ENCODE peak calls at places on chromosome 14, in nine cellular contexts. One of them, this sample, is unnamed.

GRCh38 chr14:70254476-70254961 is 65.8 kb upstream of the SLC8A3 start:
- DNase-seq in HFF-Myc: no peak
- DNase-seq in HCT116: no peak
- DNase-seq in ovary: no peak
- DNase-seq in AG09319: no peak
- DNase-seq in endothelial cell: peak
- DNase-seq in AG04449: no peak
- DNase-seq in OCI-LY7: no peak
- DNase-seq in sigmoid colon: no peak
- DNase-seq in this sample: peak

GRCh38 chr14:95504135-95505029 is 12.1 kb downstream of the SYNE3 start:
- DNase-seq in AG04449: peak
- DNase-seq in ovary: no peak
- DNase-seq in endothelial cell: no peak
- DNase-seq in AG09319: no peak
- DNase-seq in sigmoid colon: peak
- DNase-seq in HFF-Myc: no peak
- DNase-seq in HCT116: no peak
- DNase-seq in OCI-LY7: no peak
- DNase-seq in this sample: no peak

GRCh38 chr14:53336729-53337128 is 183.6 kb upstream of the DDHD1 start:
- DNase-seq in endothelial cell: no peak
- DNase-seq in OCI-LY7: no peak
- DNase-seq in sigmoid colon: no peak
- DNase-seq in HCT116: no peak
- DNase-seq in AG04449: no peak
- DNase-seq in AG09319: no peak
- DNase-seq in ovary: no peak
- DNase-seq in HFF-Myc: no peak
- DNase-seq in this sample: no peak

GRCh38 chr14:32430326-32430725 is 101.2 kb downstream of the AKAP6 start:
- DNase-seq in HCT116: no peak
- DNase-seq in ovary: no peak
- DNase-seq in OCI-LY7: no peak
- DNase-seq in endothelial cell: no peak
- DNase-seq in AG09319: no peak
- DNase-seq in AG04449: no peak
- DNase-seq in sigmoid colon: no peak
- DNase-seq in HFF-Myc: no peak
- DNase-seq in this sample: no peak

GRCh38 chr14:58639842-58640484 is 2.2 kb downstream of the DACT1 start:
- DNase-seq in sigmoid colon: no peak
- DNase-seq in OCI-LY7: peak
- DNase-seq in ovary: peak
- DNase-seq in HCT116: peak
- DNase-seq in AG09319: peak
- DNase-seq in HFF-Myc: peak
- DNase-seq in AG04449: peak
- DNase-seq in endothelial cell: peak
- DNase-seq in this sample: no peak

GRCh38 chr14:54133896-54134295 is 177.3 kb upstream of the BMP4 start:
- DNase-seq in sigmoid colon: no peak
- DNase-seq in ovary: no peak
- DNase-seq in OCI-LY7: no peak
- DNase-seq in HFF-Myc: no peak
- DNase-seq in AG04449: no peak
- DNase-seq in AG09319: no peak
- DNase-seq in endothelial cell: no peak
- DNase-seq in HCT116: no peak
- DNase-seq in this sample: no peak

GRCh38 chr14:102479777-102480176 is 29.8 kb downstream of the ANKRD9 start:
- DNase-seq in AG09319: no peak
- DNase-seq in HFF-Myc: no peak
- DNase-seq in ovary: peak
- DNase-seq in HCT116: no peak
- DNase-seq in AG04449: no peak
- DNase-seq in endothelial cell: no peak
- DNase-seq in sigmoid colon: peak
- DNase-seq in OCI-LY7: no peak
- DNase-seq in this sample: no peak

GRCh38 chr14:22650960-22651521 is 6.9 kb upstream of the OR6J1 start:
- DNase-seq in sigmoid colon: no peak
- DNase-seq in HFF-Myc: peak
- DNase-seq in OCI-LY7: peak
- DNase-seq in endothelial cell: no peak
- DNase-seq in ovary: no peak
- DNase-seq in AG09319: no peak
- DNase-seq in HCT116: peak
- DNase-seq in AG04449: no peak
- DNase-seq in this sample: no peak

GRCh38 chr14:73170686-73171085 is 34.4 kb downstream of the PSEN1 start:
- DNase-seq in AG09319: no peak
- DNase-seq in HFF-Myc: no peak
- DNase-seq in AG04449: no peak
- DNase-seq in HCT116: no peak
- DNase-seq in sigmoid colon: no peak
- DNase-seq in ovary: no peak
- DNase-seq in endothelial cell: no peak
- DNase-seq in OCI-LY7: no peak
- DNase-seq in this sample: no peak

GRCh38 chr14:73176673-73177072 is 40.4 kb downstream of the PSEN1 start:
- DNase-seq in HFF-Myc: no peak
- DNase-seq in HCT116: no peak
- DNase-seq in ovary: no peak
- DNase-seq in sigmoid colon: no peak
- DNase-seq in OCI-LY7: no peak
- DNase-seq in AG04449: no peak
- DNase-seq in AG09319: no peak
- DNase-seq in endothelial cell: no peak
- DNase-seq in this sample: no peak

GRCh38 chr14:73168691-73169090 is 32.4 kb downstream of the PSEN1 start:
- DNase-seq in endothelial cell: no peak
- DNase-seq in ovary: no peak
- DNase-seq in HCT116: no peak
- DNase-seq in sigmoid colon: no peak
- DNase-seq in HFF-Myc: no peak
- DNase-seq in OCI-LY7: no peak
- DNase-seq in AG09319: no peak
- DNase-seq in AG04449: no peak
- DNase-seq in this sample: no peak

GRCh38 chr14:73168274-73168673 is 32.0 kb downstream of the PSEN1 start:
- DNase-seq in HFF-Myc: no peak
- DNase-seq in HCT116: no peak
- DNase-seq in sigmoid colon: no peak
- DNase-seq in ovary: no peak
- DNase-seq in OCI-LY7: no peak
- DNase-seq in AG09319: no peak
- DNase-seq in AG04449: no peak
- DNase-seq in endothelial cell: no peak
- DNase-seq in this sample: no peak

DNA sequence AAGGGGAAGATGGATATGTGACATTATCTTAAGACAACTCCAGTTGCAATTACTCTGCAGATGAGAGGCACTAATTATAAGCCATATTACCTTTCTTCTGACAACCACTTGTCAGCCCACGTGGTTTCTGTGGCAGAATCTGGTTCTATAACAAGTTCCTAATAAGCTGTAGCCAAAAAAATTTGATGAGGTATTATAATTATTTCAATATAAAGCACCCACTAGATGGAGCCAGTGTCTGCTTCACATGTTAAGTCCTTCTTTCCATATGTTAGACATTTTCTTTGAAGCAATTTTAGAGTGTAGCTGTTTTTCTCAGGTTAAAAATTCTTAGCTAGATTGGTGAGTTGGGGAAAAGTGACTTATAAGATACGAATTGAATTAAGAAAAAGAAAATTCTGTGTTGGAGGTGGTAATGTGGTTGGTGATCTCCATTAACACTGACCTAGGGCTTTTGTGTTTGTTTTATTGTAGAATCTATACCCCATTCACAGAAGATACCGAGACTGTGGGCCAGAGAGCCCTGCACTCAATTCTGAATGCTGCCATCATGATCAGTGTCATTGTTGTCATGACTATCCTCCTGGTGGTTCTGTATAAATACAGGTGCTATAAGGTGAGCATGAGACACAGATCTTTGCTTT is 36.9 kb downstream of the PSEN1 start:
- DNase-seq in ovary: no peak
- DNase-seq in sigmoid colon: no peak
- DNase-seq in endothelial cell: no peak
- DNase-seq in AG04449: peak
- DNase-seq in HCT116: peak
- DNase-seq in HFF-Myc: peak
- DNase-seq in OCI-LY7: peak
- DNase-seq in AG09319: peak
- DNase-seq in this sample: no peak
- TF ChIP-seq CTCF in ovary: peak
- TF ChIP-seq CTCF in sigmoid colon: peak
- TF ChIP-seq CTCF in endothelial cell: no peak
- TF ChIP-seq CTCF in AG04449: peak
- TF ChIP-seq CTCF in HCT116: peak
- TF ChIP-seq CTCF in HFF-Myc: peak
- TF ChIP-seq CTCF in OCI-LY7: peak
- TF ChIP-seq CTCF in AG09319: peak
- TF ChIP-seq CTCF in this sample: peak

DNA sequence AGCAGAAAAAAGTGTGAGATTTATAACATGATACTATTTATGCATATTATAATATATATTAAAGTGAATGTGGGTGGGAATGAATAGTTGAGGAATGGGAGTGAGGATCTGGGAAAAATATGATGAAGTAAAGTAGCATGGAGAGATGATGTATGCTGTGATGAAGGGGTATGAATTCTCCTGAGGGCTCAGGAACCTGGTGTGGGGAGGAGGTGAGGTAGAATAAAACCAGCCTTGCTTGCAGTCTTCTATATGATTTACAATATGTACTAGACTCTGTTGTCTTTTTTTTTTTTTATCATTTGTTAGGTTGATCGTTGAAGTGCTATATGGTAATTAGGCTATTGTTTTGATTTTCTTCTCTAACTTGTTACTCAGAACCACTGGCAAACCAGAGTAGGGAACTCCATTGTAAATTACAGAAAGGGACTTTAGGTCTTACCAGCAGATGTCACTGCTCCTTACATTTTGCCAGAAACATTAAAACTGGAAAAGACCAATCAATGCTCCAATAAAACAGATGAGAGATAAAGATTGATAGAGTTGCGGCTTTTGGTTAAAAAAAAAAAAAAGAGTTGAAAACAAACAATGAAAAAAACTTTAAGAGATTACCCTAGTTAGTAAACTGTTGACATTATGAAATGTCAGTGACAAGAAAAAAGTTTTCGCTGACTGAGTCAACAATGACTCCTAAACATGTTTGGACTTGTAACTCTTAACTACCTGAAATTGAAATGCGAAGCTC is 39.9 kb downstream of the ATL1 start:
- DNase-seq in OCI-LY7: peak
- DNase-seq in HFF-Myc: peak
- DNase-seq in AG04449: no peak
- DNase-seq in ovary: no peak
- DNase-seq in sigmoid colon: no peak
- DNase-seq in AG09319: no peak
- DNase-seq in HCT116: peak
- DNase-seq in endothelial cell: no peak
- DNase-seq in this sample: no peak
- TF ChIP-seq CTCF in OCI-LY7: peak
- TF ChIP-seq CTCF in HFF-Myc: peak
- TF ChIP-seq CTCF in AG04449: peak
- TF ChIP-seq CTCF in ovary: peak
- TF ChIP-seq CTCF in sigmoid colon: no peak
- TF ChIP-seq CTCF in AG09319: peak
- TF ChIP-seq CTCF in HCT116: peak
- TF ChIP-seq CTCF in endothelial cell: no peak
- TF ChIP-seq CTCF in this sample: no peak

DNA sequence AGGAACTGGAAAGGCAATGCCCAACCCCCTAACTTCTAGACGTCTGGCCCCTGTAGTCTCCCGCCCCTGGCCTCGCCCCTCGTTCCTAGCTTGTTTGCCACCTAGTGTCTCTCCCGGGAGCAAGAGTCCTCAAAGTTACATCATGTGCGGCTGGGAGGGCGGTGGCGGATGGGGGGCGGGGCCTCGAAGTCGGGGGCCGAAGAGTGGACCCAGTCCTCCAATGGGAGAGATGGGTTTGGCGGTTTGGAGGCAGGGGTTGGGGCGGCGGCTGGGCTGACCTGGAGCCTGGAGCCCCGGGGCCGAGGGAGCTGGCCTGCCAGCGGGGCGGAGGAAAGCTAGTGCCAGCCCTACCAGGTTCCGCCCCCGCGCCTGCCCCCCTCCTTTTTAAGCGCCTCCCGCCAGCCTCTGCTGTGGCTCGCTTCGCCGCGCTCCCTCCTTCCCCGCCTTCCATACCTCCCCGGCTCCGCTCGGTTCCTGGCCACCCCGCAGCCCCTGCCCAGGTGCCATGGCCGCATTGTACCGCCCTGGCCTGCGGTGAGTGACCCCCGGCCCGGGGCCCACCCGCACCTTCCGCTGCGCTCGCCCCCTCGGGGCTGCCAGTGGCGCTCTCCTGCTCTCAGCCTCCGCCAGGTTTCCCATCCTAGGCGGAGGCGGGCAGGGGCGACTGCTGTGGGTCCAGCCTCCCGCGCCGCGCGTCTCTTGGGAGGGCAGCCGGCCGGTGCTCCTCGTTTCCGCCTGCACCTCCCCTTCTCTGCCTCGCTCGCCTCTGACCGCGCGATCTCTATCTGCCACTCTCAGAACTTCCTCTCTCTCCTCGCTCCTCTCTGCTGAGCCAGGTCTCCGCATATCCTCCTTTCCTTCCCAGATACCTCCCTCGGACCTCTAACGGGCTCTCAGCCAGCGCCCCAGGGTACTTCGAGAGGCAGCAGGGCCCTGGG is at the start of gene PCK2:
- DNase-seq in HFF-Myc: peak
- DNase-seq in OCI-LY7: peak
- DNase-seq in ovary: peak
- DNase-seq in HCT116: peak
- DNase-seq in endothelial cell: peak
- DNase-seq in AG09319: peak
- DNase-seq in sigmoid colon: peak
- DNase-seq in AG04449: peak
- DNase-seq in this sample: peak
- TF ChIP-seq CTCF in HFF-Myc: no peak
- TF ChIP-seq CTCF in OCI-LY7: peak
- TF ChIP-seq CTCF in ovary: no peak
- TF ChIP-seq CTCF in HCT116: no peak
- TF ChIP-seq CTCF in endothelial cell: no peak
- TF ChIP-seq CTCF in AG09319: no peak
- TF ChIP-seq CTCF in sigmoid colon: no peak
- TF ChIP-seq CTCF in AG04449: peak
- TF ChIP-seq CTCF in this sample: no peak

GRCh38 chr14:80202888-80203562 is 8.3 kb downstream of the DIO2 start:
- DNase-seq in endothelial cell: peak
- DNase-seq in HCT116: no peak
- DNase-seq in AG09319: no peak
- DNase-seq in OCI-LY7: peak
- DNase-seq in HFF-Myc: no peak
- DNase-seq in sigmoid colon: no peak
- DNase-seq in ovary: no peak
- DNase-seq in AG04449: no peak
- DNase-seq in this sample: no peak
- TF ChIP-seq CTCF in endothelial cell: peak
- TF ChIP-seq CTCF in HCT116: peak
- TF ChIP-seq CTCF in AG09319: peak
- TF ChIP-seq CTCF in OCI-LY7: peak
- TF ChIP-seq CTCF in HFF-Myc: peak
- TF ChIP-seq CTCF in sigmoid colon: no peak
- TF ChIP-seq CTCF in ovary: no peak
- TF ChIP-seq CTCF in AG04449: peak
- TF ChIP-seq CTCF in this sample: peak